ENCODE peak calls at places on chromosomes 2 and 18, in ten cellular contexts. M is WTC11; P is dermis microvascular lymphatic vessel endothelial cell; K is GM18507; I is ecto neural progenitor cell; B is epithelial cell of esophagus; Q is naive thymus-derived CD8-positive, alpha-beta T cell; F is upper lobe of right lung; E is breast epithelium; V is right cardiac atrium. Z is an unnamed sample.

GRCh38 chr2:26633993-26634392 is 7.2 kb downstream of the CIB4 start:
- DNase-seq in M (no peak), P (no peak), K (no peak), I (no peak), B (no peak), Q (no peak), F (peak), E (no peak), V (no peak), Z (no peak)

GRCh38 chr2:149070681-149071355 is 32.3 kb downstream of the LYPD6B start:
- DNase-seq in M (no peak), P (no peak), K (no peak), I (no peak), B (no peak), Q (no peak), F (no peak), E (no peak), V (no peak), Z (no peak)

GRCh38 chr18:70920840-70921374 is 632.1 kb downstream of the SOCS6 start:
- DNase-seq in M (no peak), P (no peak), K (no peak), I (no peak), B (no peak), Q (no peak), F (no peak), E (no peak), V (no peak), Z (no peak)

GRCh38 chr2:189208254-189208653 is 28.7 kb upstream of the COL5A2 start:
- DNase-seq in M (no peak), P (peak), K (no peak), I (no peak), B (no peak), Q (no peak), F (no peak), E (no peak), V (no peak), Z (no peak)

GRCh38 chr18:24188120-24188519 is 49.3 kb downstream of the CABYR start:
- DNase-seq in M (no peak), P (no peak), K (no peak), I (no peak), B (no peak), Q (no peak), F (no peak), E (no peak), V (no peak), Z (no peak)

GRCh38 chr2:224754129-224754528 is 38.0 kb upstream of the CCDC195 start:
- DNase-seq in M (no peak), P (no peak), K (no peak), I (no peak), B (peak), Q (no peak), F (no peak), E (no peak), V (peak), Z (no peak)

GRCh38 chr2:118309201-118310015 is 221.1 kb downstream of the INSIG2 start:
- DNase-seq in M (no peak), P (no peak), K (no peak), I (no peak), B (no peak), Q (no peak), F (no peak), E (no peak), V (no peak), Z (no peak)

GRCh38 chr18:35526476-35527120 is 28.8 kb upstream of the INO80C start:
- DNase-seq in M (no peak), P (no peak), K (no peak), I (no peak), B (peak), Q (no peak), F (peak), E (no peak), V (no peak), Z (peak)

GRCh38 chr2:102206666-102207341 is 20.0 kb downstream of the IL1RL2 start:
- DNase-seq in M (no peak), P (no peak), K (no peak), I (no peak), B (no peak), Q (no peak), F (no peak), E (peak), V (no peak), Z (peak)

GRCh38 chr2:84297155-84297554 is 161.9 kb downstream of the SUCLG1 start:
- DNase-seq in M (peak), P (no peak), K (no peak), I (no peak), B (peak), Q (no peak), F (no peak), E (no peak), V (no peak), Z (peak)

GRCh38 chr18:41871229-41872000 is 83.6 kb upstream of the PIK3C3 start:
- DNase-seq in M (no peak), P (no peak), K (no peak), I (no peak), B (peak), Q (no peak), F (no peak), E (no peak), V (no peak), Z (no peak)

GRCh38 chr2:219025637-219026585 is 15.4 kb downstream of the CFAP65 start:
- DNase-seq in M (no peak), P (no peak), K (no peak), I (no peak), B (no peak), Q (no peak), F (no peak), E (no peak), V (no peak), Z (no peak)

GRCh38 chr2:171735991-171736710 is 48.9 kb downstream of the DYNC1I2 start:
- DNase-seq in M (no peak), P (no peak), K (no peak), I (no peak), B (no peak), Q (no peak), F (no peak), E (no peak), V (no peak), Z (no peak)

GRCh38 chr2:149661844-149662243 is 74.3 kb upstream of the MMADHC start:
- DNase-seq in M (no peak), P (peak), K (no peak), I (no peak), B (peak), Q (no peak), F (no peak), E (no peak), V (no peak), Z (peak)

GRCh38 chr2:220674033-220674432 is 898.1 kb downstream of the EPHA4 start:
- DNase-seq in M (no peak), P (no peak), K (no peak), I (no peak), B (no peak), Q (no peak), F (no peak), E (no peak), V (no peak), Z (peak)

GRCh38 chr2:95347681-95348608 is 50.8 kb downstream of the KCNIP3 start:
- DNase-seq in M (no peak), P (no peak), K (no peak), I (peak), B (no peak), Q (no peak), F (peak), E (no peak), V (no peak), Z (no peak)

GRCh38 chr18:75214766-75215515 is 4.3 kb downstream of the TSHZ1 start:
- DNase-seq in M (no peak), P (no peak), K (no peak), I (no peak), B (no peak), Q (no peak), F (no peak), E (no peak), V (no peak), Z (no peak)

GRCh38 chr18:34649072-34649471 is 61.0 kb upstream of the DTNA start:
- DNase-seq in M (no peak), P (no peak), K (no peak), I (no peak), B (no peak), Q (no peak), F (no peak), E (no peak), V (no peak), Z (no peak)

GRCh38 chr18:73986711-73987110 is 160.9 kb downstream of the FBXO15 start:
- DNase-seq in M (no peak), P (no peak), K (no peak), I (no peak), B (peak), Q (no peak), F (no peak), E (no peak), V (no peak), Z (no peak)

GRCh38 chr2:45650851-45651414 is 542 bp upstream of the PRKCE start:
- DNase-seq in M (peak), P (peak), K (peak), I (peak), B (peak), Q (peak), F (peak), E (peak), V (peak), Z (peak)

GRCh38 chr2:224042191-224042696 is 3.2 kb upstream of the SERPINE2 start:
- DNase-seq in M (no peak), P (peak), K (no peak), I (no peak), B (no peak), Q (no peak), F (no peak), E (no peak), V (no peak), Z (no peak)

GRCh38 chr2:129296401-129297343 is 682.8 kb upstream of the RAB6C start:
- DNase-seq in M (no peak), P (no peak), K (no peak), I (no peak), B (no peak), Q (no peak), F (no peak), E (no peak), V (peak), Z (no peak)